ENCODE peak calls at places on chromosomes 5 and 9, in nine cellular contexts. H, P, X, R, A, I, D, S and W are unnamed samples.
A peak's percentile ranks its signal among the peaks of the same experiment; 100 is the strongest.

GRCh38 chr5:159331099-159331973 is 1.0 kb upstream of the IL12B start:
- DNase-seq in H (peak; percentile 25), P (peak; percentile 79), X (peak; percentile 77), R (no peak), A (no peak), I (peak; percentile 93), D (peak; percentile 90), S (peak; percentile 88), W (peak; percentile 82)

GRCh38 chr9:95508242-95508967 is 8.4 kb downstream of the PTCH1 start:
- DNase-seq in H (peak; percentile 36), P (peak; percentile 36), X (no peak), R (no peak), A (no peak), I (no peak), D (no peak), S (peak; percentile 54), W (peak; percentile 17)

GRCh38 chr5:102858808-102859207 is 103.7 kb downstream of the PAM start:
- DNase-seq in H (peak; percentile 56), P (no peak), X (no peak), R (no peak), A (peak; percentile 70), I (no peak), D (no peak), S (no peak), W (no peak)

GRCh38 chr9:98536542-98537173 is 172.1 kb downstream of the GABBR2 start:
- DNase-seq in H (no peak), P (no peak), X (no peak), R (no peak), A (no peak), I (no peak), D (no peak), S (no peak), W (peak; percentile 57)

GRCh38 chr9:87968155-87968554 is 6.2 kb downstream of the CDK20 start:
- DNase-seq in H (no peak), P (no peak), X (no peak), R (no peak), A (no peak), I (no peak), D (no peak), S (no peak), W (no peak)

GRCh38 chr9:112142420-112142819 is 32.7 kb downstream of the SUSD1 start:
- DNase-seq in H (no peak), P (no peak), X (no peak), R (no peak), A (no peak), I (no peak), D (no peak), S (no peak), W (no peak)

GRCh38 chr9:104882574-104882973 is 45.4 kb downstream of the ABCA1 start:
- DNase-seq in H (no peak), P (no peak), X (no peak), R (no peak), A (no peak), I (no peak), D (no peak), S (no peak), W (no peak)

GRCh38 chr5:113909782-113910181 is 396.3 kb downstream of the YTHDC2 start:
- DNase-seq in H (no peak), P (no peak), X (no peak), R (no peak), A (no peak), I (no peak), D (no peak), S (no peak), W (no peak)

GRCh38 chr9:111431684-111432083 is 52.5 kb downstream of the ECPAS start:
- DNase-seq in H (no peak), P (no peak), X (no peak), R (peak; percentile 15), A (no peak), I (no peak), D (no peak), S (no peak), W (no peak)

GRCh38 chr9:7879551-7880245 is 80.1 kb upstream of the DMAC1 start:
- DNase-seq in H (no peak), P (no peak), X (no peak), R (no peak), A (no peak), I (no peak), D (no peak), S (peak; percentile 34), W (peak; percentile 70)

GRCh38 chr5:81205058-81205457 is 28.1 kb upstream of the CKMT2 start:
- DNase-seq in H (no peak), P (no peak), X (no peak), R (no peak), A (no peak), I (no peak), D (no peak), S (no peak), W (no peak)
- TF ChIP-seq CTCF in H (no peak), P (no peak), X (no peak), R (no peak), A (no peak), I (no peak), D (no peak), S (no peak), W (no peak)

GRCh38 chr5:28390341-28390740 is 1352.0 kb upstream of the CDH9 start:
- DNase-seq in H (no peak), P (no peak), X (no peak), R (no peak), A (no peak), I (no peak), D (no peak), S (no peak), W (no peak)
- TF ChIP-seq CTCF in H (no peak), P (no peak), X (no peak), R (no peak), A (no peak), I (no peak), D (no peak), S (no peak), W (no peak)

DNA sequence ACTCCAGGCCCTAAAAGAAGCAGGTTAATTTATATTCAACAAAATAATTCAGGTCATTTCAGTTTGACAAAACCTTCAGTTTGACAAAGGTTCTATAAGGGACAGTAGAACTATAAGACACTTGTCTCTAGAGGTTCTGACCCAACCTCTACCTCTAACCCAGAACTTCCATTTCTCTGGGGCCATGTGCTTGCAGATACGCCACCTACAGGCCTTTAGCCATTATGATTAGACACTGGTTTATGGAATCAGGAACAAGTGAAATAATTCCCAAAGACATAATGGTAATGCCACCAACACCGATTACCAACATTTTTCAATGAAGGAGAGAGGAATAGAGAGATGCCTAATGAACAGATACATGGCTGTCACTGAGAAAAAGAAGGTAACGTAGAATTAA is 733.9 kb downstream of the PRELID2 start:
- DNase-seq in H (no peak), P (no peak), X (no peak), R (no peak), A (no peak), I (no peak), D (no peak), S (no peak), W (no peak)
- TF ChIP-seq CTCF in H (peak; percentile 20), P (no peak), X (no peak), R (no peak), A (peak; percentile 18), I (no peak), D (peak; percentile 25), S (peak; percentile 43), W (no peak)

GRCh38 chr5:139253115-139253514 is 40.4 kb upstream of the MATR3 start:
- DNase-seq in H (no peak), P (no peak), X (no peak), R (no peak), A (no peak), I (no peak), D (no peak), S (no peak), W (no peak)

GRCh38 chr5:139251695-139252288 is 41.7 kb upstream of the MATR3 start:
- DNase-seq in H (peak; percentile 58), P (no peak), X (no peak), R (no peak), A (no peak), I (no peak), D (no peak), S (no peak), W (no peak)

GRCh38 chr5:139248826-139249453 is 44.6 kb upstream of the MATR3 start:
- DNase-seq in H (no peak), P (no peak), X (no peak), R (no peak), A (no peak), I (no peak), D (no peak), S (no peak), W (no peak)

GRCh38 chr5:139246394-139246793 is 47.1 kb upstream of the MATR3 start:
- DNase-seq in H (peak; percentile 34), P (no peak), X (peak; percentile 52), R (no peak), A (no peak), I (peak; percentile 62), D (no peak), S (no peak), W (peak; percentile 85)

DNA sequence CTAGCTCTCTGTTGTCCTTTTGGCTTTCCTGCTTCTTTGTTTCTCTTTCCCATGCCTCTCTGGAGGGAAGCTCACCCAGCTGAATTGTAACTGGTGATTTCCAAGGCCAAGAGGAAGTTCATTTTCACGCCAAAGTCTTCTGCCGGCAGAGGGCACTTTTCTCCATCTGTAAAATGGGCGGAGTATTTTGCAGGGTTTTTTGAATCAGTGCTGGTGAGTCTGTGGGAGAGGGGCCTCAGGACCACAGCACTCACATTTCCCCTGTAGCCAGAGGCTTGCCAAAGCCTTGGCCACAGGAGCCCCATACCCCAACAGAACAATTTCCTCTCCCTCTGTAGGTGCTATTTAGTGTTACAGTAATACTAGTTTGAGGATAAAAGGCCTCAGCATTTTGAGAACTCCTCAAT is 42.3 kb upstream of the MATR3 start:
- DNase-seq in H (no peak), P (no peak), X (no peak), R (no peak), A (no peak), I (no peak), D (no peak), S (no peak), W (peak; percentile 68)
- TF ChIP-seq CTCF in H (peak; percentile 17), P (no peak), X (no peak), R (no peak), A (no peak), I (peak; percentile 50), D (no peak), S (no peak), W (peak; percentile 53)

GRCh38 chr5:53481887-53482716 is 1.7 kb downstream of the FST start:
- DNase-seq in H (peak; percentile 85), P (peak; percentile 78), X (peak; percentile 75), R (peak; percentile 48), A (no peak), I (peak; percentile 89), D (peak; percentile 91), S (peak; percentile 68), W (peak; percentile 80)
- TF ChIP-seq CTCF in H (peak; percentile 34), P (no peak), X (peak; percentile 70), R (peak; percentile 4), A (no peak), I (peak; percentile 33), D (peak; percentile 33), S (no peak), W (peak; percentile 37)